ENCODE peak calls at places on chromosomes 11 and 22, in nine cellular contexts. I is left ventricle myocardium inferior, Q is astrocyte of the spinal cord, G is BJ, P is A673, S is cardiac muscle cell, R is sigmoid colon, L is AG04449, V is choroid plexus epithelial cell. T is an unnamed sample.

GRCh38 chr11:32391965-32392553 is 43.3 kb downstream of the WT1 start:
- DNase-seq in I (no peak), Q (peak; percentile 77), G (no peak), P (peak; percentile 100), S (no peak), R (no peak), L (peak; percentile 23), V (peak; percentile 87), T (peak; percentile 42)

GRCh38 chr11:70142171-70142875 is 60.8 kb upstream of the FADD start:
- DNase-seq in I (no peak), Q (no peak), G (no peak), P (peak; percentile 86), S (no peak), R (no peak), L (no peak), V (no peak), T (no peak)

GRCh38 chr22:38754247-38755154 is 1.3 kb downstream of the SUN2 start:
- DNase-seq in I (peak; percentile 54), Q (peak; percentile 39), G (no peak), P (peak; percentile 62), S (peak; percentile 41), R (peak; percentile 93), L (no peak), V (peak; percentile 50), T (peak; percentile 57)

GRCh38 chr11:36088234-36088975 is 144.5 kb downstream of the LDLRAD3 start:
- DNase-seq in I (no peak), Q (peak; percentile 38), G (peak; percentile 13), P (no peak), S (no peak), R (no peak), L (no peak), V (no peak), T (peak; percentile 51)

GRCh38 chr11:92152245-92152644 is 72.4 kb upstream of the FAT3 start:
- DNase-seq in I (no peak), Q (no peak), G (no peak), P (peak; percentile 39), S (no peak), R (no peak), L (no peak), V (no peak), T (no peak)

GRCh38 chr11:44744160-44744559 is 17.4 kb downstream of the TSPAN18 start:
- DNase-seq in I (no peak), Q (no peak), G (no peak), P (no peak), S (no peak), R (peak; percentile 65), L (no peak), V (no peak), T (no peak)

GRCh38 chr11:111939836-111940604 is 2.9 kb downstream of the DIXDC1 start:
- DNase-seq in I (no peak), Q (peak; percentile 90), G (no peak), P (no peak), S (no peak), R (no peak), L (peak; percentile 69), V (peak; percentile 74), T (peak; percentile 96)

GRCh38 chr22:37588540-37589215 is 8.8 kb upstream of the LGALS2 start:
- DNase-seq in I (no peak), Q (no peak), G (no peak), P (no peak), S (no peak), R (no peak), L (no peak), V (no peak), T (no peak)

GRCh38 chr22:29393019-29393608 is 4.7 kb upstream of the AP1B1 start:
- DNase-seq in I (no peak), Q (no peak), G (no peak), P (no peak), S (no peak), R (no peak), L (no peak), V (no peak), T (no peak)

GRCh38 chr11:122046846-122047245 is 69.2 kb downstream of the BLID start:
- DNase-seq in I (no peak), Q (peak; percentile 69), G (no peak), P (no peak), S (no peak), R (no peak), L (peak; percentile 89), V (peak; percentile 58), T (peak; percentile 78)

GRCh38 chr11:75430692-75431532 is 2.1 kb downstream of the KLHL35 start:
- DNase-seq in I (no peak), Q (no peak), G (no peak), P (no peak), S (no peak), R (no peak), L (no peak), V (no peak), T (no peak)
- H3K4me3 ChIP-seq in I (peak overlapping the region; percentile 62), Q (peak overlapping the region; percentile 14), G (peak overlapping the region; percentile 27), P (peak overlapping the region; percentile 37), S (peak overlapping the region; percentile 32), R (peak overlapping the region; percentile 37), L (peak overlapping the region; percentile 46), V (peak overlapping the region; percentile 41), T (no peak overlapping the region)

GRCh38 chr11:34514597-34514996 is 1.0 kb upstream of the ELF5 start:
- DNase-seq in I (no peak), Q (no peak), G (no peak), P (no peak), S (no peak), R (no peak), L (no peak), V (no peak), T (no peak)
- TF ChIP-seq CTCF in I (no peak), Q (no peak), G (no peak), P (no peak), S (no peak), R (no peak), L (no peak), V (no peak), T (no peak)

GRCh38 chr11:65424200-65425104 is 1.9 kb downstream of the NEAT1 start:
- DNase-seq in I (peak; percentile 50), Q (peak; percentile 51), G (no peak), P (no peak), S (no peak), R (peak; percentile 77), L (no peak), V (peak; percentile 77), T (peak; percentile 56)
- H3K4me3 ChIP-seq in I (peak overlapping the region; percentile 80), Q (peak overlapping the region; percentile 95), G (peak overlapping the region; percentile 72), P (peak overlapping the region; percentile 66), S (peak overlapping the region; percentile 35), R (peak overlapping the region; percentile 88), L (peak overlapping the region; percentile 98), V (peak overlapping the region; percentile 77), T (peak overlapping the region; percentile 98)

GRCh38 chr11:87724358-87724757 is 450.9 kb downstream of the RAB38 start:
- DNase-seq in I (no peak), Q (no peak), G (no peak), P (no peak), S (no peak), R (no peak), L (no peak), V (no peak), T (no peak)

GRCh38 chr11:87719311-87720073 is 455.8 kb downstream of the RAB38 start:
- DNase-seq in I (no peak), Q (peak; percentile 9), G (no peak), P (no peak), S (no peak), R (no peak), L (no peak), V (peak; percentile 12), T (no peak)

GRCh38 chr11:87726511-87726910 is 448.7 kb downstream of the RAB38 start:
- DNase-seq in I (no peak), Q (no peak), G (no peak), P (peak; percentile 21), S (no peak), R (no peak), L (no peak), V (peak; percentile 7), T (no peak)

GRCh38 chr11:87722756-87723599 is 452.3 kb downstream of the RAB38 start:
- DNase-seq in I (no peak), Q (no peak), G (no peak), P (peak; percentile 68), S (peak; percentile 11), R (no peak), L (no peak), V (peak; percentile 26), T (peak; percentile 23)
- TF ChIP-seq CTCF in I (peak; percentile 45), Q (peak; percentile 74), G (peak; percentile 88), P (peak; percentile 95), S (peak; percentile 61), R (no peak), L (peak; percentile 69), V (peak; percentile 70), T (peak; percentile 70)

GRCh38 chr11:57649826-57650738 is at the start of gene YPEL4:
- DNase-seq in I (peak; percentile 40), Q (peak; percentile 77), G (no peak), P (peak; percentile 75), S (peak; percentile 63), R (peak; percentile 84), L (no peak), V (peak; percentile 88), T (peak; percentile 83)
- H3K4me3 ChIP-seq in I (peak within 1 kb of the TSS; percentile 62), Q (peak within 1 kb of the TSS; percentile 45), G (peak within 1 kb of the TSS; percentile 41), P (peak within 1 kb of the TSS; percentile 40), S (peak within 1 kb of the TSS; percentile 26), R (peak within 1 kb of the TSS; percentile 43), L (peak within 1 kb of the TSS; percentile 62), V (peak within 1 kb of the TSS; percentile 61), T (peak within 1 kb of the TSS; percentile 52)

DNA sequence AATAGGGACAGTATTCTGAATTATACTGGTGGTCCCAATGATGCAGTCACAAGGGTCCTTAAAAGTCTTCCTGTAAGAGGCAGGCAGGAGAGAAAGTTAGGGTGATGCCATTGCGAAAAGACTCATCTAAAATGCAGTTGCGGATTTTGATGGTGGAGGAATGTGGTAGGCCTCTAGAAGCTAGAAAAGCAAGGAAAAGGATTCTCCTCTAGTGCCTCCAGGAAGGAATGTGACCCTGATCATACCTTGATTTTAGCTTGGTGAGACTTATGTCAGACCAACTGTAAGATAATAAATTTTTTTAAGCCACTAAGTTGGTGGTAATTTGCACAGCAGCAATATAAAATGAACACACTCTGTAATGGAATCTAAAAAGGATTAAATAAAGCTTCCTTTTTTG is 33.8 kb downstream of the CHORDC1 start:
- DNase-seq in I (no peak), Q (no peak), G (no peak), P (no peak), S (no peak), R (no peak), L (no peak), V (no peak), T (no peak)
- TF ChIP-seq CTCF in I (no peak), Q (no peak), G (no peak), P (no peak), S (no peak), R (no peak), L (no peak), V (no peak), T (no peak)